ENCODE peak calls at places on chromosomes 6 and 20, in eight cellular contexts. U, R, P, D, C, F, Y and S are unnamed samples.

GRCh38 chr6:130426078-130426726 is 60.4 kb downstream of the TMEM200A start:
- DNase-seq in C (no peak), D (no peak), R (peak), P (peak), F (no peak), U (no peak), Y (no peak), S (no peak)

GRCh38 chr6:75752365-75752764 is 3.3 kb downstream of the MYO6 start:
- DNase-seq in D (no peak), F (no peak), P (peak), R (no peak), U (no peak), Y (no peak), C (no peak), S (no peak)

GRCh38 chr6:147418523-147418922 is 90.0 kb upstream of the SAMD5 start:
- DNase-seq in P (no peak), C (no peak), U (no peak), F (no peak), Y (no peak), R (no peak), D (no peak), S (no peak)

GRCh38 chr6:75402296-75402695 is 91.3 kb downstream of the FILIP1 start:
- DNase-seq in P (peak), Y (no peak), R (peak), U (no peak), F (no peak), D (no peak), C (no peak), S (no peak)

GRCh38 chr20:16821211-16822089 is 73.3 kb downstream of the OTOR start:
- DNase-seq in P (peak), U (peak), Y (no peak), F (no peak), C (no peak), D (no peak), R (peak), S (peak)

GRCh38 chr6:107843400-107843799 is 19.3 kb upstream of the SCML4 start:
- DNase-seq in U (no peak), D (no peak), P (no peak), R (no peak), F (no peak), Y (no peak), C (no peak), S (no peak)

GRCh38 chr20:58888103-58888502 is 35.6 kb downstream of the GNAS start:
- DNase-seq in Y (no peak), U (no peak), F (no peak), D (no peak), P (no peak), R (no peak), C (no peak), S (no peak)

GRCh38 chr6:83096791-83097190 is 29.3 kb downstream of the DOP1A start:
- DNase-seq in Y (no peak), D (no peak), F (no peak), U (no peak), P (no peak), C (no peak), R (peak), S (no peak)

GRCh38 chr6:25250878-25251277 is 28.3 kb upstream of the CARMIL1 start:
- DNase-seq in P (peak), F (no peak), U (no peak), R (no peak), D (peak), C (no peak), Y (no peak), S (no peak)

GRCh38 chr6:106961136-106961535 is 13.4 kb downstream of the CD24 start:
- DNase-seq in Y (no peak), D (no peak), P (no peak), R (no peak), C (no peak), F (no peak), U (no peak), S (no peak)

GRCh38 chr6:40904583-40905194 is 134.3 kb downstream of the UNC5CL start:
- DNase-seq in D (no peak), Y (no peak), P (no peak), F (no peak), U (no peak), C (no peak), R (no peak), S (no peak)

GRCh38 chr20:35363190-35363589 is 48.6 kb downstream of the UQCC1 start:
- DNase-seq in P (peak), F (no peak), R (no peak), Y (no peak), C (no peak), D (no peak), U (no peak), S (no peak)

GRCh38 chr6:87808005-87808757 is 106.1 kb upstream of the AKIRIN2 start:
- DNase-seq in Y (no peak), P (no peak), D (no peak), U (peak), F (no peak), R (no peak), C (no peak), S (no peak)

GRCh38 chr6:31901415-31901952 is 402 bp downstream of the ZBTB12 start:
- DNase-seq in U (no peak), C (no peak), F (no peak), D (no peak), R (peak), P (peak), Y (peak), S (peak)

GRCh38 chr20:33808388-33808787 is 2.8 kb upstream of the CHMP4B start:
- DNase-seq in C (no peak), R (no peak), P (no peak), D (no peak), Y (no peak), U (no peak), F (no peak), S (no peak)

GRCh38 chr6:16575655-16576054 is 185.6 kb downstream of the ATXN1 start:
- DNase-seq in D (no peak), C (no peak), U (no peak), F (no peak), Y (no peak), R (no peak), P (no peak), S (no peak)

GRCh38 chr6:158627940-158628211 is 16.7 kb downstream of the DYNLT1 start:
- DNase-seq in C (no peak), Y (no peak), R (no peak), F (no peak), U (no peak), D (no peak), P (no peak), S (no peak)

GRCh38 chr6:1611322-1611571 is 1.5 kb downstream of the FOXC1 start:
- DNase-seq in D (no peak), Y (no peak), P (no peak), C (no peak), U (no peak), R (peak), F (no peak), S (peak)

GRCh38 chr6:70310063-70310694 is 7.3 kb upstream of the COL9A1 start:
- DNase-seq in R (peak), C (peak), Y (no peak), U (peak), D (no peak), F (peak), P (peak), S (peak)

GRCh38 chr6:109453594-109454482 is 1.7 kb downstream of the MICAL1 start:
- DNase-seq in U (no peak), Y (no peak), F (no peak), C (no peak), P (no peak), R (no peak), D (no peak), S (no peak)

GRCh38 chr20:5127859-5128409 is 1.1 kb downstream of the CDS2 start:
- DNase-seq in U (no peak), F (no peak), C (no peak), D (no peak), Y (no peak), R (no peak), P (peak), S (no peak)

GRCh38 chr6:10300071-10300470 is 114.8 kb downstream of the TFAP2A start:
- DNase-seq in P (no peak), F (no peak), C (no peak), U (no peak), R (no peak), D (no peak), Y (no peak), S (no peak)

GRCh38 chr6:42260972-42261371 is 43.3 kb upstream of the MRPS10 start:
- DNase-seq in F (no peak), Y (no peak), U (no peak), P (peak), D (no peak), C (no peak), R (peak), S (peak)

GRCh38 chr20:50712771-50713676 is 18.4 kb upstream of the PARD6B start:
- DNase-seq in D (no peak), Y (no peak), C (no peak), P (no peak), R (no peak), F (no peak), U (no peak), S (no peak)

GRCh38 chr20:35171753-35172433 is at the start of gene PROCR:
- DNase-seq in D (no peak), P (peak), C (peak), U (peak), Y (no peak), R (peak), F (peak), S (peak)

GRCh38 chr20:47784599-47785320 is 521 bp downstream of the SULF2 start:
- DNase-seq in Y (no peak), U (no peak), P (peak), F (peak), R (peak), C (no peak), D (no peak), S (peak)

GRCh38 chr6:28816909-28817807 is 106.6 kb downstream of the TRIM27 start:
- DNase-seq in P (peak), Y (no peak), F (no peak), R (peak), D (no peak), C (no peak), U (peak), S (peak)

GRCh38 chr20:53247460-53248103 is 275.4 kb downstream of the TSHZ2 start:
- DNase-seq in U (no peak), Y (no peak), C (no peak), F (no peak), P (no peak), R (no peak), D (no peak), S (no peak)

GRCh38 chr6:106820412-106820852 is 154.1 kb downstream of the CD24 start:
- DNase-seq in F (no peak), R (peak), D (no peak), U (no peak), C (no peak), Y (no peak), P (peak), S (no peak)

GRCh38 chr6:108163267-108163643 is 2.6 kb upstream of the NR2E1 start:
- DNase-seq in Y (no peak), R (no peak), U (no peak), F (no peak), D (no peak), P (no peak), C (no peak), S (no peak)

DNA sequence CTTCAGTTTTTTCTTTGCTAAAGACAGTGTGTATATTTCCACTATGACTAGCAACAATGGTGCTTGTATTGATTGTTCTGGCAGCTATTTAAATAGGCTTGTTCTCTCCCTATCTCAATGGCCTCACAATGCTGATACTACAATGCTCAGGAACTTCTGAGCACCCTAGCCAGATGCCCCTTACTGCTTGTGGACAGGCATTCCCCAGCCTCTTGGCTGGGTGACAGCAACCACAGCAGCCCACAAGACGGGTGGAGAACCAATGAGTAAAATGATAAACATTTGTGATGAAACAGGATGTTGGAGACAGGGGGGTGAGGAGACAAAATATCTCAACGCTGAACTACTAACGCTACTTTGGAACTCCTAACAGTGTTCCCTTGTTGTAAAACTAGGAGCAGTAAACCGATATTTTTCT is 42.3 kb downstream of the HIVEP2 start:
- DNase-seq in U (peak), F (peak), D (peak), C (peak), P (peak), R (peak), Y (peak), S (no peak)
- H3K4me3 ChIP-seq in U (no peak), F (no peak), D (no peak), C (no peak), P (no peak), R (peak), Y (peak), S (no peak)

GRCh38 chr6:3447005-3447404 is 9.8 kb downstream of the SLC22A23 start:
- DNase-seq in R (no peak), Y (no peak), P (no peak), C (no peak), F (no peak), D (no peak), U (no peak), S (no peak)
- H3K4me3 ChIP-seq in R (no peak), Y (no peak), P (no peak), C (no peak), F (no peak), D (no peak), U (no peak), S (no peak)

GRCh38 chr20:31966991-31967655 is 828 bp upstream of the XKR7 start:
- DNase-seq in C (no peak), U (no peak), F (no peak), D (no peak), P (no peak), R (no peak), Y (no peak), S (no peak)
- H3K4me3 ChIP-seq in C (no peak), U (no peak), F (no peak), D (no peak), P (no peak), R (no peak), Y (no peak), S (no peak)

GRCh38 chr6:26311012-26311384 is 54.0 kb upstream of the BTN3A2 start:
- DNase-seq in P (peak), U (no peak), C (no peak), D (no peak), R (peak), Y (peak), F (no peak), S (peak)
- H3K4me3 ChIP-seq in P (no peak), U (peak), C (peak), D (peak), R (peak), Y (peak), F (peak), S (peak)